ENCODE peak calls at places on chromosomes 1 and 21, in ten cellular contexts. I is lower lobe of right lung, B is uterus, M is AG04450, S is tibial artery, A is IMR-90, J is endothelial cell of umbilical vein, K is RWPE2, F is cardiac muscle cell, N is BJ. D is an unnamed sample.

GRCh38 chr1:38891753-38892152 is 10.4 kb upstream of the GJA9 start:
- DNase-seq in K (no peak), A (peak; percentile 4), I (no peak), M (no peak), J (no peak), S (no peak), N (no peak), F (peak; percentile 15), B (no peak), D (no peak)

GRCh38 chr1:204828352-204828850 is 42.3 kb upstream of the NFASC start:
- DNase-seq in F (peak; percentile 88), M (no peak), K (no peak), I (peak; percentile 54), J (peak; percentile 2), N (no peak), A (no peak), B (peak; percentile 71), S (peak; percentile 73), D (peak; percentile 34)

GRCh38 chr1:9097947-9098705 is 28.7 kb upstream of the SLC2A5 start:
- DNase-seq in S (no peak), N (no peak), B (no peak), F (no peak), I (no peak), K (no peak), J (no peak), A (no peak), M (no peak), D (no peak)

GRCh38 chr21:38831526-38832467 is 26.1 kb downstream of the ETS2 start:
- DNase-seq in K (no peak), B (peak; percentile 95), N (peak; percentile 93), F (no peak), J (peak; percentile 18), A (peak; percentile 98), S (peak; percentile 91), M (peak; percentile 95), I (peak; percentile 66), D (peak; percentile 18)

GRCh38 chr1:172487550-172487949 is 43.7 kb upstream of the PIGC start:
- DNase-seq in B (no peak), N (no peak), A (no peak), J (no peak), K (no peak), M (no peak), I (no peak), S (no peak), F (no peak), D (no peak)

GRCh38 chr1:93471911-93472310 is 24.0 kb downstream of the FNBP1L start:
- DNase-seq in N (peak; percentile 68), A (peak; percentile 86), K (no peak), F (no peak), M (peak; percentile 15), B (no peak), I (no peak), S (no peak), J (peak; percentile 86), D (no peak)

GRCh38 chr1:221824025-221824424 is 82.1 kb upstream of the DUSP10 start:
- DNase-seq in N (no peak), K (no peak), B (no peak), I (no peak), F (no peak), J (peak; percentile 85), A (peak; percentile 80), M (no peak), S (no peak), D (no peak)

GRCh38 chr1:161081519-161081918 is 7.8 kb downstream of the NECTIN4 start:
- DNase-seq in N (no peak), A (no peak), I (no peak), J (no peak), B (no peak), S (no peak), K (no peak), F (no peak), M (no peak), D (no peak)

DNA sequence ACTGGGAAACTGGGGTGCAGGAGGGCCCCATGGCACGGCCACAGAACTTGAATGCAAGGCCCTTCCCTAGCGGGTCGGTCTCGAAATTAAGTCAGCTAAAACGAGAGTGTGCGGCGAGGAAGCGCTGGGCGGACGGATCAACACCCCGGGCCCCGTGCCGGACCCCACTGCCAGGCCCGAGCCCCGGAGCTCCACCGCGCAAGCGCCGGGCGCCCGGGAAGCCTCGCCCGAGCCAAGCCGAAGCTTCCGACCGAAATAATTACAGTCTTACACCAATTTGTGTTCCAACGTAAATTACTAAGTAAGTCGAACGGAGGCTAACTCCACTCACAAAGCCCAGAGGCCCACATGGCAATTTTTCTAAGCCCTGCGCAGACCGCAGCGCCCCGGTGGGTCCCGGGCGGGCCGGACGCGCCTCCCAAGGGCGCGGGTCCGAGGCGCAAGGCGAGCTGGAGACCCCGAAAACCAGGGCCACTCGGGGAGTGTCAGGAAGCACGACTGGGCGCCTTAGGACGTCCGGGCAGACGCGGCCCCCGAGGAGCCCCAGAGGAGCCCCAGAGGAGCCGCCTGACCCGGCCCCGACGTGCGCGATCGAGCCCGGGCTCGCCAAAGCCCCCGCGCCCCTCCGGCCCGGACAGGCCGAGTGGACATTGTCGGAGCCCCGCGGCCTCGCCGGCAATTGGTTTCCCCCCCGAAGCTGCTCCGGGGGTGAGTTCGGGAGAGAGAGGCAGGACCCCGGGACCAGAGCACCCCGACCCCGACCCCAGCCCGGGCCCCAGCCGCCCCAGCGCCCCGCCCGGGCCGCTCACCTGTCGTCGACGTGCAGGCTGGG is 585 bp downstream of the RIPK4 start:
- DNase-seq in K (no peak), I (no peak), N (no peak), A (no peak), F (no peak), M (no peak), S (no peak), J (no peak), B (no peak), D (no peak)
- H3K27me3 ChIP-seq in K (no peaks in the 10 kb centered on the region), I (peaks cover 80% of the 10 kb centered on the region), N (peaks cover 11% of the 10 kb centered on the region), A (peaks cover 95% of the 10 kb centered on the region), F (peaks cover 100% of the 10 kb centered on the region), M (peaks cover 96% of the 10 kb centered on the region), S (peaks cover 13% of the 10 kb centered on the region), J (peaks cover 93% of the 10 kb centered on the region), B (peaks cover 54% of the 10 kb centered on the region), D (peaks cover 4% of the 10 kb centered on the region)

GRCh38 chr1:152866321-152866720 is 6.5 kb downstream of the LCE7A start:
- DNase-seq in M (no peak), A (no peak), F (no peak), N (no peak), S (no peak), B (no peak), K (no peak), I (no peak), J (no peak), D (no peak)

GRCh38 chr1:152871731-152872126 is 6.4 kb upstream of the SMCP start:
- DNase-seq in A (no peak), M (no peak), B (no peak), I (no peak), S (no peak), K (no peak), N (no peak), F (no peak), J (no peak), D (no peak)

GRCh38 chr1:152873495-152873894 is 4.6 kb upstream of the SMCP start:
- DNase-seq in S (no peak), I (no peak), B (no peak), N (no peak), F (no peak), K (no peak), J (no peak), M (no peak), A (peak; percentile 8), D (no peak)

GRCh38 chr1:152869808-152870419 is 8.2 kb upstream of the SMCP start:
- DNase-seq in A (peak; percentile 51), I (peak; percentile 53), J (peak; percentile 71), N (no peak), B (no peak), F (peak; percentile 70), M (peak; percentile 4), K (no peak), S (peak; percentile 69), D (no peak)

DNA sequence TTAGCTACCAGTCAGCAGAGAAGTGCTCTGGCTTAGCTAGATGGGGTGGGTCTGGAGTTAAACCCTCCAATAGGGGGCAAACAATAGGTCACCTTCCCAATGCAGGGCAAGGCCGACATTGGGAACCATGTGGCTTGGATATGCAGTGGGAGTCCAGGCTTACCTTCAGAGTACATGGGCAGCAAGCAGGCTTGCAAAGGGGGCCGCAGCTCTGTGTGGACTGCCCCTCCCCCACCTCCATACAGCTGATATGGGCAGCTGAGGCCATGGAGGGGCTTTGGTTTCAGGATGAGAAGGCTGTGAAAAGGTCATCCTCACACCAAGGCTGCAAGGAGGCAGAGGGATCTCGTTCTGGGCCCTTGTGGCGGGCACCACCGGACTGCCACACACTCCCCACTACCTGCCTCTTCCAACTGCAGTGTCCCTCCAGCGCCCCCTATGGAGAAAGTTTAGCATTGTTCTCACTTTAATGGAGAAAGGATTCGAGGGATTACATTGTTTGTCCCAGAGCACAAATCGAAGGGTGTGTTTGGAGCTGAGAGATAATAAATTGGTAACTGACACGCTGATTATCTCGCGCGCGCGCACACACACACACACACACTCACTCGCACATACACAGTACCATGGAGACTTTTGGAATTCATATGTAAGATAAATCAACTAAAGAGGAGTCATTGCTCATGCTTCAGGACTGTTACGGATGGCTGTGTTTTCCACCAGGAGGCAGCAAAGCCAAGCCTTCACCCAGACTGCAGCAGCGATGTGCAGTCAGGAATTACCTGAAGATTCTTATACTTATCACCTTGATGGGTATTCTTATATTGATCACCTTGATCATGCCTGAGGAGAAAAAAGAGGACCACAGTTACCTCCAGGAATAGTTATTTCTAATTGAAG is 7.0 kb upstream of the SMCP start:
- DNase-seq in N (no peak), J (peak; percentile 12), I (no peak), F (peak; percentile 25), A (peak; percentile 1), B (no peak), S (no peak), M (no peak), K (no peak), D (no peak)
- TF ChIP-seq CTCF in N (peak; percentile 62), J (peak; percentile 25), I (no peak), F (peak; percentile 18), A (peak; percentile 42), B (no peak), S (no peak), M (peak; percentile 2), K (peak; percentile 91), D (peak; percentile 39)

DNA sequence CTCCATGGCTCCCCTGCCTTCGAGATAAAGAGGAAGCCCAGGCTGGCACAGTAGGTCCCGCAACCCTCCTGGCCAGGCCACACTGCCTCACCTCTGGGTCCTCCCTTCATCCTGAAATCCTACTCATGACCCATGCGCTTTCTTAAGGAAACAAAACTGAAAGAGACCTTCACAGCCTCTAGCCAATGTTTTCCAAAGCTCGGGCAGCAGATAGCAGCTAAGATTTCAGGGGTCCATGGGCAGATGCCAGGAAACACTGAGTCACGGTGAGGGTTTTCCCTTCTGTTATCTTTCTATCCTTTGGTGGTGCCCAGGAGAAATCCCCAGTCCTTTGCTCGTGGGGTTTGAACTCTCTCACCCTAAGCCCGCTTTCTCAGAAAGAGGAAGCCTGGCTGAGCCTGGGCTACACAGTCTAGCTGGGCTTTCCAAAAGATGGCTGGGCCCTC is 26.6 kb downstream of the TTC39A start:
- DNase-seq in I (no peak), K (no peak), F (no peak), S (no peak), B (no peak), M (no peak), J (peak; percentile 98), A (peak; percentile 66), N (no peak), D (peak; percentile 50)
- H3K4me3 ChIP-seq in I (peak overlapping the region; percentile 9), K (no peak overlapping the region), F (no peak overlapping the region), S (no peak overlapping the region), B (no peak overlapping the region), M (no peak overlapping the region), J (no peak overlapping the region), A (no peak overlapping the region), N (no peak overlapping the region), D (no peak overlapping the region)

DNA sequence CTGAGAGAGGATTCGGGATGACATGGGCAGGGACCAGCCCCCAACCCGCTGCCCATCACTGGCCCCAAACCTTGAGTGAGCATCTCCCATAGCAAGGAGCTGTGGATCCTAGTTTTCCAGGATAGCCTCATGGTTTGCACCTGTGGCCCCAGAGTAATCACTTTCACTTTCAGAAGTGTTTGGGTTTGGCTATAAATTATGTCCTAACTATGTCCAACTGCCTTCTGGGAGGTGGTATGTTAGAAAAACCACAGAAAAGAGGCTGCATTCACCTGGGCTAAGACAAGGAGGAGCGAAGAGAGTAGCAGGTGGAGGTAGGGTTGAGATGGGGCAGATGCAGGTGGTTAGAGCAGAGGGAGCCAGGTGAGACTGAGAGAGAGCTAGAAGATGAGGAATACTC is 19.4 kb upstream of the CLIC6 start:
- DNase-seq in K (no peak), A (no peak), N (no peak), S (no peak), I (no peak), M (no peak), J (no peak), B (no peak), F (no peak), D (no peak)
- H3K27me3 ChIP-seq in K (no peaks in the 10 kb centered on the region), A (peaks cover 31% of the 10 kb centered on the region), N (peaks cover 13% of the 10 kb centered on the region), S (peaks cover 53% of the 10 kb centered on the region), I (no peaks in the 10 kb centered on the region), M (no peaks in the 10 kb centered on the region), J (peaks cover 1% of the 10 kb centered on the region), B (no peaks in the 10 kb centered on the region), F (peaks cover 26% of the 10 kb centered on the region), D (no peaks in the 10 kb centered on the region)